ENCODE peak calls at places on chromosomes 11 and 22, in nine cellular contexts. L is GM18507; Q is psoas muscle; N is stimulated activated naive CD8-positive, alpha-beta T cell treated with anti-CD3 and anti-CD28 coated beads, Interleukin-15, Interleukin-2, amounts not matched to agents 100 U/mL and 50 U/mL, for 24 hours; M is GM13976; C is hepatic stellate cell; U is activated CD4-positive, alpha-beta memory T cell treated with anti-CD3 and anti-CD28 coated beads, Interleukin-2, amount 10 ng/mL, durations not matched to agents 7 days and 5 days; E is AG04450; W is endodermal cell. H is an unnamed sample.

GRCh38 chr11:94776351-94777321 is 8.5 kb downstream of the AMOTL1 start:
- DNase-seq in L (no peak), Q (peak; percentile 66), N (no peak), M (no peak), C (no peak), U (no peak), E (no peak), W (peak; percentile 85), H (peak; percentile 35)

GRCh38 chr11:100923555-100923954 is 206.1 kb downstream of the PGR start:
- DNase-seq in L (no peak), Q (no peak), N (no peak), M (no peak), C (no peak), U (no peak), E (no peak), W (no peak), H (peak; percentile 5)

GRCh38 chr11:58028687-58029411 is 1.9 kb upstream of the OR6Q1 start:
- DNase-seq in L (no peak), Q (no peak), N (no peak), M (no peak), C (peak; percentile 5), U (no peak), E (peak; percentile 83), W (no peak), H (no peak)

GRCh38 chr11:115301029-115301428 is 203.2 kb downstream of the CADM1 start:
- DNase-seq in L (no peak), Q (no peak), N (no peak), M (no peak), C (no peak), U (no peak), E (no peak), W (no peak), H (peak; percentile 16)

GRCh38 chr11:84720706-84721402 is 906.3 kb downstream of the DLG2 start:
- DNase-seq in L (no peak), Q (peak; percentile 67), N (peak; percentile 6), M (no peak), C (no peak), U (no peak), E (no peak), W (peak; percentile 85), H (peak; percentile 4)

GRCh38 chr11:82523141-82523540 is 210.5 kb downstream of the FAM181B start:
- DNase-seq in L (no peak), Q (no peak), N (no peak), M (no peak), C (no peak), U (no peak), E (no peak), W (peak; percentile 72), H (no peak)

GRCh38 chr11:19680824-19681368 is 31.7 kb upstream of the NAV2 start:
- DNase-seq in L (no peak), Q (no peak), N (no peak), M (no peak), C (no peak), U (no peak), E (no peak), W (no peak), H (no peak)

GRCh38 chr22:22720724-22721261 is 76.4 kb downstream of the GGTLC2 start:
- DNase-seq in L (no peak), Q (no peak), N (no peak), M (peak; percentile 59), C (no peak), U (no peak), E (no peak), W (no peak), H (no peak)

GRCh38 chr11:61690706-61691377 is 10.7 kb downstream of the DAGLA start:
- DNase-seq in L (no peak), Q (no peak), N (no peak), M (no peak), C (no peak), U (no peak), E (no peak), W (no peak), H (no peak)

GRCh38 chr11:75867778-75868374 is 52.9 kb downstream of the UVRAG start:
- DNase-seq in L (peak; percentile 28), Q (no peak), N (peak; percentile 45), M (peak; percentile 51), C (peak; percentile 42), U (peak; percentile 20), E (peak; percentile 23), W (no peak), H (peak; percentile 69)

GRCh38 chr11:123429851-123430735 is at the start of gene GRAMD1B:
- DNase-seq in L (peak; percentile 32), Q (peak; percentile 63), N (peak; percentile 80), M (peak; percentile 84), C (peak; percentile 78), U (peak; percentile 88), E (peak; percentile 30), W (peak; percentile 93), H (peak; percentile 92)

GRCh38 chr11:4103269-4103668 is 8.7 kb downstream of the RRM1 start:
- DNase-seq in L (no peak), Q (no peak), N (no peak), M (no peak), C (no peak), U (no peak), E (no peak), W (no peak), H (no peak)

GRCh38 chr11:77471520-77472234 is 2.2 kb downstream of the PAK1 start:
- DNase-seq in L (no peak), Q (no peak), N (peak; percentile 32), M (no peak), C (no peak), U (peak; percentile 18), E (no peak), W (peak; percentile 77), H (no peak)

GRCh38 chr11:46520971-46521745 is 72.7 kb downstream of the AMBRA1 start:
- DNase-seq in L (no peak), Q (no peak), N (no peak), M (no peak), C (peak; percentile 27), U (no peak), E (no peak), W (peak; percentile 52), H (peak; percentile 55)

GRCh38 chr11:113114452-113115027 is 153.3 kb downstream of the NCAM1 start:
- DNase-seq in L (no peak), Q (peak; percentile 77), N (no peak), M (no peak), C (no peak), U (no peak), E (no peak), W (peak; percentile 87), H (peak; percentile 69)

GRCh38 chr11:31817621-31818493 is 6.7 kb upstream of the PAX6 start:
- DNase-seq in L (no peak), Q (no peak), N (no peak), M (peak; percentile 38), C (no peak), U (no peak), E (no peak), W (peak; percentile 87), H (no peak)

GRCh38 chr22:42856179-42856864 is 751 bp downstream of the ARFGAP3 start:
- DNase-seq in L (no peak), Q (peak; percentile 84), N (peak; percentile 66), M (peak; percentile 49), C (peak; percentile 40), U (peak; percentile 70), E (no peak), W (no peak), H (peak; percentile 38)

GRCh38 chr11:130737866-130738431 is 178.3 kb downstream of the SNX19 start:
- DNase-seq in L (no peak), Q (peak; percentile 65), N (no peak), M (no peak), C (peak; percentile 56), U (no peak), E (no peak), W (peak; percentile 37), H (peak; percentile 64)

GRCh38 chr11:91248199-91248807 is 976.3 kb upstream of the FAT3 start:
- DNase-seq in L (no peak), Q (no peak), N (peak; percentile 8), M (no peak), C (no peak), U (no peak), E (peak; percentile 11), W (peak; percentile 73), H (no peak)

GRCh38 chr22:19815093-19815822 is 39.4 kb downstream of the GNB1L start:
- DNase-seq in L (no peak), Q (no peak), N (no peak), M (no peak), C (no peak), U (peak; percentile 10), E (no peak), W (peak; percentile 10), H (no peak)

GRCh38 chr11:33375688-33376311 is 118.6 kb downstream of the HIPK3 start:
- DNase-seq in L (no peak), Q (no peak), N (no peak), M (no peak), C (peak; percentile 28), U (no peak), E (no peak), W (peak; percentile 82), H (peak; percentile 17)

GRCh38 chr11:2077061-2077802 is 62.0 kb downstream of the IGF2 start:
- DNase-seq in L (no peak), Q (no peak), N (peak; percentile 33), M (no peak), C (peak; percentile 77), U (peak; percentile 65), E (no peak), W (no peak), H (peak; percentile 73)

GRCh38 chr22:18001040-18001893 is 23.1 kb downstream of the MICAL3 start:
- DNase-seq in L (peak; percentile 48), Q (peak; percentile 95), N (peak; percentile 85), M (peak; percentile 97), C (peak; percentile 100), U (peak; percentile 80), E (peak; percentile 97), W (peak; percentile 94), H (peak; percentile 100)

GRCh38 chr22:42286205-42286604 is 15.8 kb upstream of the TCF20 start:
- DNase-seq in L (no peak), Q (no peak), N (no peak), M (no peak), C (no peak), U (peak; percentile 59), E (no peak), W (no peak), H (no peak)

GRCh38 chr22:45207981-45208664 is 32.6 kb downstream of the KIAA0930 start:
- DNase-seq in L (no peak), Q (peak; percentile 36), N (no peak), M (no peak), C (peak; percentile 62), U (no peak), E (peak; percentile 76), W (no peak), H (no peak)

GRCh38 chr22:35349704-35350538 is 31.0 kb upstream of the HMOX1 start:
- DNase-seq in L (no peak), Q (no peak), N (no peak), M (no peak), C (no peak), U (no peak), E (no peak), W (peak; percentile 60), H (peak; percentile 15)

GRCh38 chr22:23325183-23325582 is 144.9 kb downstream of the BCR start:
- DNase-seq in L (no peak), Q (no peak), N (no peak), M (peak; percentile 29), C (no peak), U (no peak), E (no peak), W (no peak), H (no peak)

GRCh38 chr11:26276798-26277424 is 55.0 kb upstream of the ANO3 start:
- DNase-seq in L (no peak), Q (no peak), N (peak; percentile 19), M (peak; percentile 18), C (peak; percentile 16), U (peak; percentile 46), E (peak; percentile 20), W (peak; percentile 91), H (peak; percentile 59)

GRCh38 chr11:69135420-69136363 is 20.0 kb upstream of the SMIM38 start:
- DNase-seq in L (no peak), Q (no peak), N (peak; percentile 26), M (no peak), C (no peak), U (no peak), E (no peak), W (no peak), H (no peak)

GRCh38 chr11:102047305-102047924 is at the start of gene CFAP300:
- DNase-seq in L (peak; percentile 14), Q (peak; percentile 96), N (peak; percentile 58), M (peak; percentile 49), C (peak; percentile 91), U (peak; percentile 57), E (no peak), W (peak; percentile 86), H (peak; percentile 95)

GRCh38 chr11:131392528-131393255 is 22.3 kb downstream of the NTM start:
- DNase-seq in L (no peak), Q (no peak), N (no peak), M (no peak), C (no peak), U (no peak), E (no peak), W (peak; percentile 78), H (no peak)

H was measured in AG08395.